ENCODE peak calls at places on chromosomes 7 and 10, in five cellular contexts. One of them, this sample, is unnamed.

GRCh38 chr10:71575934-71576801 is 143.4 kb downstream of the C10orf105 start:
- DNase-seq in HCT116: no peak
- DNase-seq in GM12878: no peak
- DNase-seq in HepG2: no peak
- DNase-seq in H1: no peak
- DNase-seq in this sample: peak

GRCh38 chr7:116290740-116291139 is 80.4 kb downstream of the TES start:
- DNase-seq in HCT116: no peak
- DNase-seq in H1: no peak
- DNase-seq in GM12878: no peak
- DNase-seq in HepG2: no peak
- DNase-seq in this sample: no peak

GRCh38 chr7:139752148-139752547 is 25.6 kb downstream of the HIPK2 start:
- DNase-seq in HepG2: no peak
- DNase-seq in GM12878: no peak
- DNase-seq in H1: no peak
- DNase-seq in HCT116: no peak
- DNase-seq in this sample: no peak

GRCh38 chr7:16647435-16647960 is 1.5 kb downstream of the BZW2 start:
- DNase-seq in H1: no peak
- DNase-seq in HCT116: no peak
- DNase-seq in GM12878: no peak
- DNase-seq in HepG2: no peak
- DNase-seq in this sample: no peak

GRCh38 chr7:131509781-131510180 is 46.6 kb downstream of the PODXL start:
- DNase-seq in H1: no peak
- DNase-seq in HCT116: no peak
- DNase-seq in GM12878: no peak
- DNase-seq in HepG2: no peak
- DNase-seq in this sample: no peak

GRCh38 chr10:92240289-92241157 is 50.4 kb downstream of the CPEB3 start:
- DNase-seq in GM12878: peak
- DNase-seq in H1: peak
- DNase-seq in HepG2: peak
- DNase-seq in HCT116: no peak
- DNase-seq in this sample: peak

GRCh38 chr10:28910960-28911359 is 233.6 kb downstream of the BAMBI start:
- DNase-seq in HepG2: no peak
- DNase-seq in H1: no peak
- DNase-seq in HCT116: no peak
- DNase-seq in GM12878: no peak
- DNase-seq in this sample: no peak

GRCh38 chr10:3761916-3762708 is 22.9 kb downstream of the KLF6 start:
- DNase-seq in H1: no peak
- DNase-seq in HCT116: peak
- DNase-seq in GM12878: no peak
- DNase-seq in HepG2: peak
- DNase-seq in this sample: no peak

GRCh38 chr10:86234102-86234501 is 132.5 kb downstream of the GRID1 start:
- DNase-seq in GM12878: no peak
- DNase-seq in HCT116: no peak
- DNase-seq in HepG2: no peak
- DNase-seq in H1: no peak
- DNase-seq in this sample: no peak

GRCh38 chr10:33569693-33570092 is 235.2 kb upstream of the NRP1 start:
- DNase-seq in HepG2: no peak
- DNase-seq in HCT116: no peak
- DNase-seq in GM12878: no peak
- DNase-seq in H1: no peak
- DNase-seq in this sample: no peak

GRCh38 chr7:71753959-71754652 is 622.2 kb downstream of the GALNT17 start:
- DNase-seq in HCT116: no peak
- DNase-seq in H1: no peak
- DNase-seq in HepG2: no peak
- DNase-seq in GM12878: no peak
- DNase-seq in this sample: no peak

GRCh38 chr10:123257904-123258303 is 103.7 kb downstream of the BUB3 start:
- DNase-seq in HepG2: no peak
- DNase-seq in H1: no peak
- DNase-seq in GM12878: no peak
- DNase-seq in HCT116: no peak
- DNase-seq in this sample: peak

GRCh38 chr10:122062831-122063674 is 74.1 kb downstream of the TACC2 start:
- DNase-seq in H1: no peak
- DNase-seq in HCT116: peak
- DNase-seq in GM12878: no peak
- DNase-seq in HepG2: peak
- DNase-seq in this sample: peak

GRCh38 chr10:79034271-79034876 is 34.4 kb upstream of the ZMIZ1 start:
- DNase-seq in HepG2: no peak
- DNase-seq in HCT116: no peak
- DNase-seq in GM12878: no peak
- DNase-seq in H1: no peak
- DNase-seq in this sample: no peak

GRCh38 chr7:135151162-135151932 is 3.5 kb downstream of the TMEM140 start:
- DNase-seq in GM12878: no peak
- DNase-seq in H1: no peak
- DNase-seq in HepG2: no peak
- DNase-seq in HCT116: no peak
- DNase-seq in this sample: no peak

GRCh38 chr10:125159932-125160855 is at the start of gene CTBP2:
- DNase-seq in HCT116: peak
- DNase-seq in GM12878: no peak
- DNase-seq in H1: peak
- DNase-seq in HepG2: no peak
- DNase-seq in this sample: peak

GRCh38 chr7:47266131-47266706 is 315.7 kb downstream of the TNS3 start:
- DNase-seq in HepG2: peak
- DNase-seq in GM12878: peak
- DNase-seq in H1: peak
- DNase-seq in HCT116: peak
- DNase-seq in this sample: peak

GRCh38 chr10:112475565-112476233 is 28.7 kb downstream of the VTI1A start:
- DNase-seq in HepG2: no peak
- DNase-seq in GM12878: no peak
- DNase-seq in H1: no peak
- DNase-seq in HCT116: no peak
- DNase-seq in this sample: no peak

GRCh38 chr10:76244061-76244686 is 812.8 kb downstream of the LRMDA start:
- DNase-seq in H1: no peak
- DNase-seq in HepG2: no peak
- DNase-seq in GM12878: no peak
- DNase-seq in HCT116: no peak
- DNase-seq in this sample: no peak

GRCh38 chr10:18665815-18666558 is 6.8 kb downstream of the ARL5B start:
- DNase-seq in H1: no peak
- DNase-seq in HepG2: peak
- DNase-seq in HCT116: no peak
- DNase-seq in GM12878: no peak
- DNase-seq in this sample: no peak

GRCh38 chr10:124296121-124296812 is 122.5 kb downstream of the OAT start:
- DNase-seq in H1: no peak
- DNase-seq in HepG2: no peak
- DNase-seq in HCT116: no peak
- DNase-seq in GM12878: no peak
- DNase-seq in this sample: peak

GRCh38 chr10:122054046-122055025 is 65.4 kb downstream of the TACC2 start:
- DNase-seq in HepG2: peak
- DNase-seq in HCT116: peak
- DNase-seq in GM12878: no peak
- DNase-seq in H1: peak
- DNase-seq in this sample: no peak

GRCh38 chr10:113485801-113486200 is 67.1 kb upstream of the HABP2 start:
- DNase-seq in HCT116: no peak
- DNase-seq in GM12878: no peak
- DNase-seq in HepG2: no peak
- DNase-seq in H1: no peak
- DNase-seq in this sample: no peak

GRCh38 chr10:76303682-76304316 is 872.4 kb downstream of the LRMDA start:
- DNase-seq in HepG2: peak
- DNase-seq in HCT116: peak
- DNase-seq in H1: peak
- DNase-seq in GM12878: no peak
- DNase-seq in this sample: peak

GRCh38 chr10:130105724-130106123 is 4.9 kb downstream of the C10orf143 start:
- DNase-seq in H1: peak
- DNase-seq in HepG2: no peak
- DNase-seq in HCT116: no peak
- DNase-seq in GM12878: no peak
- DNase-seq in this sample: no peak

GRCh38 chr7:16422917-16423316 is 1.6 kb upstream of the CRPPA start:
- DNase-seq in H1: no peak
- DNase-seq in HCT116: no peak
- DNase-seq in GM12878: no peak
- DNase-seq in HepG2: no peak
- DNase-seq in this sample: no peak

GRCh38 chr10:62527019-62527827 is 153.1 kb downstream of the ZNF365 start:
- DNase-seq in H1: no peak
- DNase-seq in HCT116: no peak
- DNase-seq in HepG2: no peak
- DNase-seq in GM12878: peak
- DNase-seq in this sample: no peak

GRCh38 chr7:82257118-82257695 is 186.4 kb downstream of the CACNA2D1 start:
- DNase-seq in HepG2: no peak
- DNase-seq in HCT116: no peak
- DNase-seq in GM12878: no peak
- DNase-seq in H1: no peak
- DNase-seq in this sample: no peak

GRCh38 chr7:93165447-93165846 is 17.3 kb upstream of the SAMD9L start:
- DNase-seq in HepG2: no peak
- DNase-seq in HCT116: no peak
- DNase-seq in GM12878: peak
- DNase-seq in H1: no peak
- DNase-seq in this sample: no peak

GRCh38 chr7:117149692-117150091 is 173.2 kb downstream of the WNT2 start:
- DNase-seq in HepG2: no peak
- DNase-seq in GM12878: no peak
- DNase-seq in H1: no peak
- DNase-seq in HCT116: no peak
- DNase-seq in this sample: no peak

GRCh38 chr7:51229620-51230323 is 86.8 kb downstream of the COBL start:
- DNase-seq in HepG2: no peak
- DNase-seq in HCT116: no peak
- DNase-seq in H1: no peak
- DNase-seq in GM12878: no peak
- DNase-seq in this sample: no peak

GRCh38 chr7:150420242-150420641 is 30.2 kb upstream of the GIMAP8 start:
- DNase-seq in HCT116: no peak
- DNase-seq in GM12878: no peak
- DNase-seq in HepG2: no peak
- DNase-seq in H1: peak
- DNase-seq in this sample: no peak

GRCh38 chr10:97056003-97056630 is 129.6 kb downstream of the SLIT1 start:
- DNase-seq in H1: no peak
- DNase-seq in GM12878: no peak
- DNase-seq in HCT116: no peak
- DNase-seq in HepG2: no peak
- DNase-seq in this sample: no peak

DNA sequence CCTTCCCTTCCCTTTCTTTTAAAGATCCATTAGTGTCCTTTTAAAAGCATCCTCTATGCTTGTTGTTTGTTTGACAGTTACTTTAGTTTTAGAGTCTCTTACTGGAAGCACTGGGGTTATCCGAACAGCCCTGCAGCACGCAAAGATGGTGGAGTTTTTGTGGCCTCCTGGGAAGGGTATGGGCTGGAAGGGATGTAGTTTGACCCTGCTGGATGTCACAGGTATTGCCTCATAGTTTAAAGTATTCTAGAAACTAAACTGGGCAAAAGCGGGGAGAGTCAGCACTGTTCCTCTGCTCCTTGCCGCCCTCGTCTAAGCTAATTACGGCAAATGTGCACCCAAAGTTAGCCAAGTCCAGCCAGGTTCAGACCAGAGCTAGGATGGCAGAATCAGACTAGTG is 35.8 kb upstream of the GNAI1 start:
- DNase-seq in HepG2: no peak
- DNase-seq in GM12878: no peak
- DNase-seq in H1: no peak
- DNase-seq in HCT116: no peak
- DNase-seq in this sample: peak
- H2AFZ ChIP-seq in HepG2: no peak
- H2AFZ ChIP-seq in GM12878: no peak
- H2AFZ ChIP-seq in H1: peak
- H2AFZ ChIP-seq in HCT116: peak
- H2AFZ ChIP-seq in this sample: peak

GRCh38 chr10:132458595-132459251 is 61.7 kb downstream of the PWWP2B start:
- DNase-seq in GM12878: no peak
- DNase-seq in H1: peak
- DNase-seq in HepG2: no peak
- DNase-seq in HCT116: no peak
- DNase-seq in this sample: peak
- TF ChIP-seq POLR2AphosphoS5 in GM12878: no peak
- TF ChIP-seq POLR2AphosphoS5 in H1: no peak
- TF ChIP-seq POLR2AphosphoS5 in HepG2: no peak
- TF ChIP-seq POLR2AphosphoS5 in HCT116: no peak
- TF ChIP-seq POLR2AphosphoS5 in this sample: no peak

DNA sequence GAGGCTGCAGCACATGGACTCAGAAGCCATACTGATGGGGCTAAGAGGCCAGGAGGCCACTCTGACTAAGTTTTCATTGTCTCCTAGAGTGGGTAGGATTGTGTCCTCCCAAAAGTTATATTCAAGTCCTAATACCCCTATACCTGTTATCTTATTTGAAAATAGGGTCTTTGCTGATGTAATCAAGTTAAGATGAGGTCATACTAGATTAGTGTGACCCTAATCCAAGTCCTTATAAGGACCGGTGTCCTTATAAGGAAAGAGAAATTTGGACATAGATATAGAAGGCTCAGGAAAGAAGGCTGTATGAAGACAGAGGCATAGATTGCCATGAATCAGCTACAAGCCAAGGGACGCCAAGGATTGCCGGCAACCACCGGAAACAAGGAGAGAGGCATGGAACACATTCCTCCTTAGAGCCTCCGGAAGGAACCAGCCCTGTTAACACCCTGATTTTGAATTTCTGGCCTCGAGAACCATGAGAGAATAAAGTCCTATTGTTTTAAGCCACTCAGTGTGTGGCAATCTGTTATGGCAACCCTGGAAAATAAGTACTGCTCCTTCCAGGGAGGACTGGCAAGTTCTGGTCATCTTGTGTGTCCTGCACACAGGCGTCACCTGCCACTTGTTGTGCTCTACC is 157.0 kb downstream of the EMX2 start:
- DNase-seq in HepG2: no peak
- DNase-seq in HCT116: no peak
- DNase-seq in GM12878: no peak
- DNase-seq in H1: no peak
- DNase-seq in this sample: no peak
- TF ChIP-seq MAX in HepG2: no peak
- TF ChIP-seq MAX in HCT116: no peak
- TF ChIP-seq MAX in GM12878: no peak
- TF ChIP-seq MAX in H1: no peak
- TF ChIP-seq MAX in this sample: no peak

GRCh38 chr10:128068398-128069285 is 57.6 kb downstream of the MKI67 start:
- DNase-seq in GM12878: no peak
- DNase-seq in HCT116: no peak
- DNase-seq in HepG2: no peak
- DNase-seq in H1: no peak
- DNase-seq in this sample: no peak
- H2AFZ ChIP-seq in GM12878: no peak
- H2AFZ ChIP-seq in HCT116: no peak
- H2AFZ ChIP-seq in HepG2: no peak
- H2AFZ ChIP-seq in H1: no peak
- H2AFZ ChIP-seq in this sample: no peak

This sample was measured in SK-N-SH.